ENCODE peak calls at places on chromosomes 16 and 17, in eight cellular contexts. One of them, this sample, is unnamed.
A peak's percentile ranks its signal among the peaks of the same experiment; 100 is the strongest.

GRCh38 chr16:4947722-4948503 is 10.2 kb upstream of the SEC14L5 start:
- DNase-seq in stimulated activated CD4-positive, alpha-beta T cell treated with anti-CD3 and anti-CD28 coated beads, Interleukin-1b, Interleukin-23, amount 100 ng/mL, for 24 hours: no peak
- DNase-seq in pancreas: no peak
- DNase-seq in Caki2: no peak
- DNase-seq in NCI-H2107: no peak
- DNase-seq in neural progenitor cell: peak; percentile 92
- DNase-seq in lung: no peak
- DNase-seq in ascending aorta: no peak
- DNase-seq in this sample: no peak

GRCh38 chr17:77846531-77847085 is 111.9 kb upstream of the TNRC6C start:
- DNase-seq in stimulated activated CD4-positive, alpha-beta T cell treated with anti-CD3 and anti-CD28 coated beads, Interleukin-1b, Interleukin-23, amount 100 ng/mL, for 24 hours: no peak
- DNase-seq in pancreas: no peak
- DNase-seq in Caki2: no peak
- DNase-seq in NCI-H2107: no peak
- DNase-seq in neural progenitor cell: no peak
- DNase-seq in lung: no peak
- DNase-seq in ascending aorta: no peak
- DNase-seq in this sample: no peak

GRCh38 chr16:75318737-75319136 is 67.3 kb upstream of the BCAR1 start:
- DNase-seq in stimulated activated CD4-positive, alpha-beta T cell treated with anti-CD3 and anti-CD28 coated beads, Interleukin-1b, Interleukin-23, amount 100 ng/mL, for 24 hours: no peak
- DNase-seq in pancreas: no peak
- DNase-seq in Caki2: no peak
- DNase-seq in NCI-H2107: no peak
- DNase-seq in neural progenitor cell: no peak
- DNase-seq in lung: no peak
- DNase-seq in ascending aorta: no peak
- DNase-seq in this sample: no peak

GRCh38 chr16:17555176-17555575 is 84.4 kb upstream of the XYLT1 start:
- DNase-seq in stimulated activated CD4-positive, alpha-beta T cell treated with anti-CD3 and anti-CD28 coated beads, Interleukin-1b, Interleukin-23, amount 100 ng/mL, for 24 hours: no peak
- DNase-seq in pancreas: no peak
- DNase-seq in Caki2: peak; percentile 5
- DNase-seq in NCI-H2107: no peak
- DNase-seq in neural progenitor cell: no peak
- DNase-seq in lung: no peak
- DNase-seq in ascending aorta: no peak
- DNase-seq in this sample: no peak

GRCh38 chr16:77899416-77899815 is 111.1 kb downstream of the VAT1L start:
- DNase-seq in stimulated activated CD4-positive, alpha-beta T cell treated with anti-CD3 and anti-CD28 coated beads, Interleukin-1b, Interleukin-23, amount 100 ng/mL, for 24 hours: no peak
- DNase-seq in pancreas: no peak
- DNase-seq in Caki2: no peak
- DNase-seq in NCI-H2107: no peak
- DNase-seq in neural progenitor cell: no peak
- DNase-seq in lung: no peak
- DNase-seq in ascending aorta: no peak
- DNase-seq in this sample: no peak

GRCh38 chr16:10594312-10594950 is 14.0 kb upstream of the EMP2 start:
- DNase-seq in stimulated activated CD4-positive, alpha-beta T cell treated with anti-CD3 and anti-CD28 coated beads, Interleukin-1b, Interleukin-23, amount 100 ng/mL, for 24 hours: no peak
- DNase-seq in pancreas: no peak
- DNase-seq in Caki2: no peak
- DNase-seq in NCI-H2107: no peak
- DNase-seq in neural progenitor cell: no peak
- DNase-seq in lung: peak; percentile 61
- DNase-seq in ascending aorta: no peak
- DNase-seq in this sample: peak; percentile 99

GRCh38 chr17:49705254-49705653 is 2.5 kb downstream of the SLC35B1 start:
- DNase-seq in stimulated activated CD4-positive, alpha-beta T cell treated with anti-CD3 and anti-CD28 coated beads, Interleukin-1b, Interleukin-23, amount 100 ng/mL, for 24 hours: no peak
- DNase-seq in pancreas: no peak
- DNase-seq in Caki2: no peak
- DNase-seq in NCI-H2107: no peak
- DNase-seq in neural progenitor cell: no peak
- DNase-seq in lung: no peak
- DNase-seq in ascending aorta: no peak
- DNase-seq in this sample: no peak

GRCh38 chr17:40664582-40665333 is at the start of gene KRT222:
- DNase-seq in stimulated activated CD4-positive, alpha-beta T cell treated with anti-CD3 and anti-CD28 coated beads, Interleukin-1b, Interleukin-23, amount 100 ng/mL, for 24 hours: no peak
- DNase-seq in pancreas: no peak
- DNase-seq in Caki2: peak; percentile 15
- DNase-seq in NCI-H2107: no peak
- DNase-seq in neural progenitor cell: peak; percentile 38
- DNase-seq in lung: no peak
- DNase-seq in ascending aorta: no peak
- DNase-seq in this sample: no peak

GRCh38 chr17:57999496-58000017 is 7.5 kb downstream of the SRSF1 start:
- DNase-seq in stimulated activated CD4-positive, alpha-beta T cell treated with anti-CD3 and anti-CD28 coated beads, Interleukin-1b, Interleukin-23, amount 100 ng/mL, for 24 hours: no peak
- DNase-seq in pancreas: no peak
- DNase-seq in Caki2: peak; percentile 67
- DNase-seq in NCI-H2107: no peak
- DNase-seq in neural progenitor cell: peak; percentile 78
- DNase-seq in lung: no peak
- DNase-seq in ascending aorta: no peak
- DNase-seq in this sample: no peak

GRCh38 chr17:80892019-80892855 is 99.4 kb upstream of the CHMP6 start:
- DNase-seq in stimulated activated CD4-positive, alpha-beta T cell treated with anti-CD3 and anti-CD28 coated beads, Interleukin-1b, Interleukin-23, amount 100 ng/mL, for 24 hours: peak; percentile 77
- DNase-seq in pancreas: no peak
- DNase-seq in Caki2: peak; percentile 91
- DNase-seq in NCI-H2107: no peak
- DNase-seq in neural progenitor cell: no peak
- DNase-seq in lung: peak; percentile 73
- DNase-seq in ascending aorta: no peak
- DNase-seq in this sample: no peak

GRCh38 chr16:53949716-53950410 is 245.9 kb downstream of the FTO start:
- DNase-seq in stimulated activated CD4-positive, alpha-beta T cell treated with anti-CD3 and anti-CD28 coated beads, Interleukin-1b, Interleukin-23, amount 100 ng/mL, for 24 hours: no peak
- DNase-seq in pancreas: no peak
- DNase-seq in Caki2: no peak
- DNase-seq in NCI-H2107: no peak
- DNase-seq in neural progenitor cell: no peak
- DNase-seq in lung: no peak
- DNase-seq in ascending aorta: no peak
- DNase-seq in this sample: peak; percentile 20

GRCh38 chr17:58806046-58806445 is 50.4 kb downstream of the PPM1E start:
- DNase-seq in stimulated activated CD4-positive, alpha-beta T cell treated with anti-CD3 and anti-CD28 coated beads, Interleukin-1b, Interleukin-23, amount 100 ng/mL, for 24 hours: no peak
- DNase-seq in pancreas: no peak
- DNase-seq in Caki2: no peak
- DNase-seq in NCI-H2107: no peak
- DNase-seq in neural progenitor cell: no peak
- DNase-seq in lung: no peak
- DNase-seq in ascending aorta: no peak
- DNase-seq in this sample: no peak

GRCh38 chr16:85114909-85115567 is 2.8 kb upstream of the CIBAR2 start:
- DNase-seq in stimulated activated CD4-positive, alpha-beta T cell treated with anti-CD3 and anti-CD28 coated beads, Interleukin-1b, Interleukin-23, amount 100 ng/mL, for 24 hours: peak; percentile 56
- DNase-seq in pancreas: peak; percentile 90
- DNase-seq in Caki2: peak; percentile 82
- DNase-seq in NCI-H2107: peak; percentile 36
- DNase-seq in neural progenitor cell: peak; percentile 84
- DNase-seq in lung: peak; percentile 89
- DNase-seq in ascending aorta: peak; percentile 93
- DNase-seq in this sample: peak; percentile 89

GRCh38 chr17:41141361-41141760 is 1.0 kb upstream of the KRTAP4-6 start:
- DNase-seq in stimulated activated CD4-positive, alpha-beta T cell treated with anti-CD3 and anti-CD28 coated beads, Interleukin-1b, Interleukin-23, amount 100 ng/mL, for 24 hours: no peak
- DNase-seq in pancreas: no peak
- DNase-seq in Caki2: no peak
- DNase-seq in NCI-H2107: no peak
- DNase-seq in neural progenitor cell: no peak
- DNase-seq in lung: no peak
- DNase-seq in ascending aorta: no peak
- DNase-seq in this sample: no peak

GRCh38 chr16:29665294-29666077 is 2.4 kb downstream of the SPN start:
- DNase-seq in stimulated activated CD4-positive, alpha-beta T cell treated with anti-CD3 and anti-CD28 coated beads, Interleukin-1b, Interleukin-23, amount 100 ng/mL, for 24 hours: no peak
- DNase-seq in pancreas: no peak
- DNase-seq in Caki2: no peak
- DNase-seq in NCI-H2107: no peak
- DNase-seq in neural progenitor cell: no peak
- DNase-seq in lung: no peak
- DNase-seq in ascending aorta: no peak
- DNase-seq in this sample: no peak

GRCh38 chr17:69834494-69834893 is 240.5 kb upstream of the KCNJ16 start:
- DNase-seq in stimulated activated CD4-positive, alpha-beta T cell treated with anti-CD3 and anti-CD28 coated beads, Interleukin-1b, Interleukin-23, amount 100 ng/mL, for 24 hours: no peak
- DNase-seq in pancreas: no peak
- DNase-seq in Caki2: no peak
- DNase-seq in NCI-H2107: no peak
- DNase-seq in neural progenitor cell: no peak
- DNase-seq in lung: no peak
- DNase-seq in ascending aorta: no peak
- DNase-seq in this sample: no peak

GRCh38 chr17:6548578-6549330 is 7.6 kb downstream of the PITPNM3 start:
- DNase-seq in stimulated activated CD4-positive, alpha-beta T cell treated with anti-CD3 and anti-CD28 coated beads, Interleukin-1b, Interleukin-23, amount 100 ng/mL, for 24 hours: no peak
- DNase-seq in pancreas: no peak
- DNase-seq in Caki2: no peak
- DNase-seq in NCI-H2107: no peak
- DNase-seq in neural progenitor cell: no peak
- DNase-seq in lung: no peak
- DNase-seq in ascending aorta: no peak
- DNase-seq in this sample: no peak

GRCh38 chr17:13099079-13099478 is 81.3 kb upstream of the ELAC2 start:
- DNase-seq in stimulated activated CD4-positive, alpha-beta T cell treated with anti-CD3 and anti-CD28 coated beads, Interleukin-1b, Interleukin-23, amount 100 ng/mL, for 24 hours: no peak
- DNase-seq in pancreas: no peak
- DNase-seq in Caki2: no peak
- DNase-seq in NCI-H2107: no peak
- DNase-seq in neural progenitor cell: peak; percentile 16
- DNase-seq in lung: no peak
- DNase-seq in ascending aorta: no peak
- DNase-seq in this sample: no peak

GRCh38 chr16:58501242-58502131 is 1.5 kb downstream of the NDRG4 start:
- DNase-seq in stimulated activated CD4-positive, alpha-beta T cell treated with anti-CD3 and anti-CD28 coated beads, Interleukin-1b, Interleukin-23, amount 100 ng/mL, for 24 hours: no peak
- DNase-seq in pancreas: peak; percentile 83
- DNase-seq in Caki2: no peak
- DNase-seq in NCI-H2107: peak; percentile 27
- DNase-seq in neural progenitor cell: peak; percentile 87
- DNase-seq in lung: no peak
- DNase-seq in ascending aorta: no peak
- DNase-seq in this sample: no peak

GRCh38 chr17:60646701-60647100 is 30.9 kb upstream of the BCAS3 start:
- DNase-seq in stimulated activated CD4-positive, alpha-beta T cell treated with anti-CD3 and anti-CD28 coated beads, Interleukin-1b, Interleukin-23, amount 100 ng/mL, for 24 hours: no peak
- DNase-seq in pancreas: no peak
- DNase-seq in Caki2: no peak
- DNase-seq in NCI-H2107: no peak
- DNase-seq in neural progenitor cell: no peak
- DNase-seq in lung: no peak
- DNase-seq in ascending aorta: no peak
- DNase-seq in this sample: no peak

GRCh38 chr16:66996324-66996982 is 8.1 kb downstream of the CES4A start:
- DNase-seq in stimulated activated CD4-positive, alpha-beta T cell treated with anti-CD3 and anti-CD28 coated beads, Interleukin-1b, Interleukin-23, amount 100 ng/mL, for 24 hours: no peak
- DNase-seq in pancreas: peak; percentile 70
- DNase-seq in Caki2: peak; percentile 29
- DNase-seq in NCI-H2107: no peak
- DNase-seq in neural progenitor cell: no peak
- DNase-seq in lung: peak; percentile 75
- DNase-seq in ascending aorta: peak; percentile 94
- DNase-seq in this sample: no peak

GRCh38 chr16:71671165-71671564 is 45.2 kb downstream of the MARVELD3 start:
- DNase-seq in stimulated activated CD4-positive, alpha-beta T cell treated with anti-CD3 and anti-CD28 coated beads, Interleukin-1b, Interleukin-23, amount 100 ng/mL, for 24 hours: no peak
- DNase-seq in pancreas: no peak
- DNase-seq in Caki2: no peak
- DNase-seq in NCI-H2107: no peak
- DNase-seq in neural progenitor cell: no peak
- DNase-seq in lung: no peak
- DNase-seq in ascending aorta: no peak
- DNase-seq in this sample: no peak

GRCh38 chr16:4936181-4936990 is 562 bp downstream of the PPL start:
- DNase-seq in stimulated activated CD4-positive, alpha-beta T cell treated with anti-CD3 and anti-CD28 coated beads, Interleukin-1b, Interleukin-23, amount 100 ng/mL, for 24 hours: no peak
- DNase-seq in pancreas: peak; percentile 72
- DNase-seq in Caki2: no peak
- DNase-seq in NCI-H2107: no peak
- DNase-seq in neural progenitor cell: peak; percentile 75
- DNase-seq in lung: peak; percentile 59
- DNase-seq in ascending aorta: no peak
- DNase-seq in this sample: no peak

GRCh38 chr17:55303701-55304145 is 39.0 kb downstream of the HLF start:
- DNase-seq in stimulated activated CD4-positive, alpha-beta T cell treated with anti-CD3 and anti-CD28 coated beads, Interleukin-1b, Interleukin-23, amount 100 ng/mL, for 24 hours: no peak
- DNase-seq in pancreas: no peak
- DNase-seq in Caki2: no peak
- DNase-seq in NCI-H2107: no peak
- DNase-seq in neural progenitor cell: no peak
- DNase-seq in lung: no peak
- DNase-seq in ascending aorta: no peak
- DNase-seq in this sample: no peak

GRCh38 chr16:75624921-75625334 is 1.8 kb upstream of the ADAT1 start:
- DNase-seq in stimulated activated CD4-positive, alpha-beta T cell treated with anti-CD3 and anti-CD28 coated beads, Interleukin-1b, Interleukin-23, amount 100 ng/mL, for 24 hours: no peak
- DNase-seq in pancreas: no peak
- DNase-seq in Caki2: no peak
- DNase-seq in NCI-H2107: no peak
- DNase-seq in neural progenitor cell: no peak
- DNase-seq in lung: no peak
- DNase-seq in ascending aorta: no peak
- DNase-seq in this sample: no peak

GRCh38 chr17:46039592-46040186 is 40.6 kb downstream of the STH start:
- DNase-seq in stimulated activated CD4-positive, alpha-beta T cell treated with anti-CD3 and anti-CD28 coated beads, Interleukin-1b, Interleukin-23, amount 100 ng/mL, for 24 hours: no peak
- DNase-seq in pancreas: no peak
- DNase-seq in Caki2: no peak
- DNase-seq in NCI-H2107: no peak
- DNase-seq in neural progenitor cell: no peak
- DNase-seq in lung: no peak
- DNase-seq in ascending aorta: no peak
- DNase-seq in this sample: no peak

GRCh38 chr17:74567397-74567796 is at the start of gene CD300H:
- DNase-seq in stimulated activated CD4-positive, alpha-beta T cell treated with anti-CD3 and anti-CD28 coated beads, Interleukin-1b, Interleukin-23, amount 100 ng/mL, for 24 hours: no peak
- DNase-seq in pancreas: no peak
- DNase-seq in Caki2: no peak
- DNase-seq in NCI-H2107: no peak
- DNase-seq in neural progenitor cell: no peak
- DNase-seq in lung: no peak
- DNase-seq in ascending aorta: no peak
- DNase-seq in this sample: no peak

GRCh38 chr17:48194097-48194550 is 86.6 kb downstream of the SNX11 start:
- DNase-seq in stimulated activated CD4-positive, alpha-beta T cell treated with anti-CD3 and anti-CD28 coated beads, Interleukin-1b, Interleukin-23, amount 100 ng/mL, for 24 hours: no peak
- DNase-seq in pancreas: no peak
- DNase-seq in Caki2: peak; percentile 49
- DNase-seq in NCI-H2107: peak; percentile 27
- DNase-seq in neural progenitor cell: no peak
- DNase-seq in lung: no peak
- DNase-seq in ascending aorta: no peak
- DNase-seq in this sample: no peak

GRCh38 chr17:39740357-39741111 is 2.8 kb downstream of the GRB7 start:
- DNase-seq in stimulated activated CD4-positive, alpha-beta T cell treated with anti-CD3 and anti-CD28 coated beads, Interleukin-1b, Interleukin-23, amount 100 ng/mL, for 24 hours: no peak
- DNase-seq in pancreas: peak; percentile 68
- DNase-seq in Caki2: peak; percentile 89
- DNase-seq in NCI-H2107: no peak
- DNase-seq in neural progenitor cell: no peak
- DNase-seq in lung: no peak
- DNase-seq in ascending aorta: no peak
- DNase-seq in this sample: peak; percentile 44

GRCh38 chr16:30567160-30567990 is 4.1 kb downstream of the ZNF688 start:
- DNase-seq in stimulated activated CD4-positive, alpha-beta T cell treated with anti-CD3 and anti-CD28 coated beads, Interleukin-1b, Interleukin-23, amount 100 ng/mL, for 24 hours: peak; percentile 38
- DNase-seq in pancreas: no peak
- DNase-seq in Caki2: peak; percentile 65
- DNase-seq in NCI-H2107: no peak
- DNase-seq in neural progenitor cell: no peak
- DNase-seq in lung: no peak
- DNase-seq in ascending aorta: no peak
- DNase-seq in this sample: no peak

GRCh38 chr17:74417178-74418045 is 14.5 kb upstream of the GPRC5C start:
- DNase-seq in stimulated activated CD4-positive, alpha-beta T cell treated with anti-CD3 and anti-CD28 coated beads, Interleukin-1b, Interleukin-23, amount 100 ng/mL, for 24 hours: no peak
- DNase-seq in pancreas: no peak
- DNase-seq in Caki2: peak; percentile 89
- DNase-seq in NCI-H2107: no peak
- DNase-seq in neural progenitor cell: no peak
- DNase-seq in lung: no peak
- DNase-seq in ascending aorta: no peak
- DNase-seq in this sample: no peak

GRCh38 chr16:23072084-23072599 is 77.1 kb downstream of the USP31 start:
- DNase-seq in stimulated activated CD4-positive, alpha-beta T cell treated with anti-CD3 and anti-CD28 coated beads, Interleukin-1b, Interleukin-23, amount 100 ng/mL, for 24 hours: no peak
- DNase-seq in pancreas: no peak
- DNase-seq in Caki2: peak; percentile 78
- DNase-seq in NCI-H2107: no peak
- DNase-seq in neural progenitor cell: no peak
- DNase-seq in lung: no peak
- DNase-seq in ascending aorta: peak; percentile 80
- DNase-seq in this sample: no peak

GRCh38 chr17:6989779-6990178 is 6.1 kb upstream of the ALOX12 start:
- DNase-seq in stimulated activated CD4-positive, alpha-beta T cell treated with anti-CD3 and anti-CD28 coated beads, Interleukin-1b, Interleukin-23, amount 100 ng/mL, for 24 hours: no peak
- DNase-seq in pancreas: no peak
- DNase-seq in Caki2: no peak
- DNase-seq in NCI-H2107: no peak
- DNase-seq in neural progenitor cell: no peak
- DNase-seq in lung: no peak
- DNase-seq in ascending aorta: no peak
- DNase-seq in this sample: no peak

GRCh38 chr16:84569382-84569987 is 48.4 kb downstream of the COTL1 start:
- DNase-seq in stimulated activated CD4-positive, alpha-beta T cell treated with anti-CD3 and anti-CD28 coated beads, Interleukin-1b, Interleukin-23, amount 100 ng/mL, for 24 hours: no peak
- DNase-seq in pancreas: no peak
- DNase-seq in Caki2: no peak
- DNase-seq in NCI-H2107: no peak
- DNase-seq in neural progenitor cell: no peak
- DNase-seq in lung: peak; percentile 40
- DNase-seq in ascending aorta: no peak
- DNase-seq in this sample: no peak

This sample was measured in T47D.